ENCODE peak calls at places on chromosome 15, in five cellular contexts. S is T-helper 2 cell, E is pancreas, W is RCC 7860, L is neural crest cell. J is an unnamed sample.

GRCh38 chr15:73677146-73677607 is 7.0 kb upstream of the CD276 start:
- DNase-seq in S (peak), E (peak), L (peak), W (peak), J (peak)

GRCh38 chr15:82571722-82572222 is 31.5 kb upstream of the RPS17 start:
- DNase-seq in E (peak), S (no peak), W (peak), L (peak), J (no peak)

GRCh38 chr15:98286200-98286599 is 325.7 kb downstream of the ARRDC4 start:
- DNase-seq in L (no peak), S (no peak), E (no peak), W (no peak), J (no peak)

GRCh38 chr15:72824781-72825180 is 41.2 kb upstream of the ADPGK start:
- DNase-seq in W (no peak), L (no peak), E (no peak), S (no peak), J (no peak)

GRCh38 chr15:83248151-83248851 is 36.2 kb downstream of the BNC1 start:
- DNase-seq in E (no peak), S (no peak), L (peak), W (peak), J (no peak)

GRCh38 chr15:57444877-57445513 is 68.7 kb downstream of the CGNL1 start:
- DNase-seq in E (no peak), L (no peak), S (no peak), W (no peak), J (no peak)

GRCh38 chr15:34621675-34622074 is 38.2 kb upstream of the GOLGA8B start:
- DNase-seq in E (no peak), W (no peak), L (no peak), S (no peak), J (no peak)

GRCh38 chr15:42367041-42367440 is 7.7 kb downstream of the CAPN3 start:
- DNase-seq in L (no peak), W (no peak), E (no peak), S (no peak), J (no peak)

GRCh38 chr15:36156855-36157521 is 422.4 kb upstream of the CDIN1 start:
- DNase-seq in S (no peak), W (no peak), L (no peak), E (no peak), J (no peak)